ENCODE peak calls at places on chromosomes 13 and 19, in five cellular contexts. One of them, this sample, is unnamed.
A peak's percentile ranks its signal among the peaks of the same experiment; 100 is the strongest.

GRCh38 chr13:28754698-28755545 is 36.2 kb upstream of the SLC46A3 start:
- DNase-seq in COR-L47: no peak
- DNase-seq in ascending aorta: no peak
- DNase-seq in fibroblast of mammary gland: no peak
- DNase-seq in cardiac fibroblast: peak; percentile 70
- DNase-seq in this sample: no peak

GRCh38 chr19:3324405-3324856 is 42.0 kb upstream of the NFIC start:
- DNase-seq in COR-L47: no peak
- DNase-seq in ascending aorta: no peak
- DNase-seq in fibroblast of mammary gland: peak; percentile 45
- DNase-seq in cardiac fibroblast: peak; percentile 50
- DNase-seq in this sample: no peak

GRCh38 chr13:98182153-98182552 is 5.1 kb upstream of the RNF113B start:
- DNase-seq in COR-L47: no peak
- DNase-seq in ascending aorta: no peak
- DNase-seq in fibroblast of mammary gland: no peak
- DNase-seq in cardiac fibroblast: no peak
- DNase-seq in this sample: no peak

GRCh38 chr13:110507678-110508381 is 53.7 kb downstream of the RAB20 start:
- DNase-seq in COR-L47: no peak
- DNase-seq in ascending aorta: no peak
- DNase-seq in fibroblast of mammary gland: no peak
- DNase-seq in cardiac fibroblast: no peak
- DNase-seq in this sample: no peak

GRCh38 chr19:37505958-37506386 is 767 bp upstream of the ZNF793 start:
- DNase-seq in COR-L47: no peak
- DNase-seq in ascending aorta: no peak
- DNase-seq in fibroblast of mammary gland: no peak
- DNase-seq in cardiac fibroblast: no peak
- DNase-seq in this sample: no peak

GRCh38 chr13:39051157-39051556 is 12.9 kb downstream of the NHLRC3 start:
- DNase-seq in COR-L47: peak; percentile 59
- DNase-seq in ascending aorta: no peak
- DNase-seq in fibroblast of mammary gland: peak; percentile 62
- DNase-seq in cardiac fibroblast: peak; percentile 65
- DNase-seq in this sample: peak; percentile 43

GRCh38 chr19:33413868-33414666 is 40.6 kb downstream of the CEBPG start:
- DNase-seq in COR-L47: no peak
- DNase-seq in ascending aorta: no peak
- DNase-seq in fibroblast of mammary gland: no peak
- DNase-seq in cardiac fibroblast: no peak
- DNase-seq in this sample: no peak

GRCh38 chr13:22758245-22758644 is 422.5 kb upstream of the SGCG start:
- DNase-seq in COR-L47: no peak
- DNase-seq in ascending aorta: no peak
- DNase-seq in fibroblast of mammary gland: no peak
- DNase-seq in cardiac fibroblast: no peak
- DNase-seq in this sample: no peak

GRCh38 chr13:23715762-23716235 is 145.6 kb downstream of the TNFRSF19 start:
- DNase-seq in COR-L47: no peak
- DNase-seq in ascending aorta: no peak
- DNase-seq in fibroblast of mammary gland: no peak
- DNase-seq in cardiac fibroblast: peak; percentile 36
- DNase-seq in this sample: no peak

GRCh38 chr13:33637978-33638743 is 179.8 kb upstream of the RFC3 start:
- DNase-seq in COR-L47: no peak
- DNase-seq in ascending aorta: no peak
- DNase-seq in fibroblast of mammary gland: peak; percentile 87
- DNase-seq in cardiac fibroblast: peak; percentile 87
- DNase-seq in this sample: peak; percentile 65

GRCh38 chr13:106418556-106418955 is 116.9 kb downstream of the EFNB2 start:
- DNase-seq in COR-L47: no peak
- DNase-seq in ascending aorta: no peak
- DNase-seq in fibroblast of mammary gland: peak; percentile 97
- DNase-seq in cardiac fibroblast: peak; percentile 28
- DNase-seq in this sample: peak; percentile 65

GRCh38 chr13:27401210-27401609 is 23.2 kb upstream of the GTF3A start:
- DNase-seq in COR-L47: no peak
- DNase-seq in ascending aorta: no peak
- DNase-seq in fibroblast of mammary gland: no peak
- DNase-seq in cardiac fibroblast: no peak
- DNase-seq in this sample: no peak

GRCh38 chr13:86425127-86425526 is 625.9 kb upstream of the SLITRK6 start:
- DNase-seq in COR-L47: no peak
- DNase-seq in ascending aorta: no peak
- DNase-seq in fibroblast of mammary gland: no peak
- DNase-seq in cardiac fibroblast: no peak
- DNase-seq in this sample: no peak

GRCh38 chr13:77466757-77467156 is 68.7 kb upstream of the SCEL start:
- DNase-seq in COR-L47: no peak
- DNase-seq in ascending aorta: no peak
- DNase-seq in fibroblast of mammary gland: no peak
- DNase-seq in cardiac fibroblast: no peak
- DNase-seq in this sample: no peak

GRCh38 chr13:31945202-31945978 is 86.2 kb upstream of the FRY start:
- DNase-seq in COR-L47: peak; percentile 81
- DNase-seq in ascending aorta: peak; percentile 80
- DNase-seq in fibroblast of mammary gland: peak; percentile 94
- DNase-seq in cardiac fibroblast: peak; percentile 88
- DNase-seq in this sample: peak; percentile 65

GRCh38 chr13:64688893-64689677 is 2541.1 kb downstream of the PCDH9 start:
- DNase-seq in COR-L47: no peak
- DNase-seq in ascending aorta: no peak
- DNase-seq in fibroblast of mammary gland: no peak
- DNase-seq in cardiac fibroblast: peak; percentile 38
- DNase-seq in this sample: peak; percentile 84

This sample was measured in HFFc6.